ENCODE peak calls at places on chromosome 4, in nine cellular contexts. One of them, this sample, is unnamed.

GRCh38 chr4:105186701-105187158 is 40.1 kb downstream of the TET2 start:
- DNase-seq in neural crest cell: no peak
- DNase-seq in hepatocyte: no peak
- DNase-seq in activated CD8-positive, alpha-beta T cell treated with anti-CD3 and anti-CD28 coated beads for 36 hours: no peak
- DNase-seq in neural progenitor cell: no peak
- DNase-seq in PC-9: no peak
- DNase-seq in psoas muscle: peak
- DNase-seq in K562: no peak
- DNase-seq in GM13976: no peak
- DNase-seq in this sample: no peak

GRCh38 chr4:186414365-186414764 is 141.0 kb downstream of the MTNR1A start:
- DNase-seq in K562: no peak
- DNase-seq in neural progenitor cell: no peak
- DNase-seq in neural crest cell: no peak
- DNase-seq in GM13976: no peak
- DNase-seq in activated CD8-positive, alpha-beta T cell treated with anti-CD3 and anti-CD28 coated beads for 36 hours: no peak
- DNase-seq in hepatocyte: no peak
- DNase-seq in PC-9: no peak
- DNase-seq in psoas muscle: no peak
- DNase-seq in this sample: no peak

GRCh38 chr4:17276821-17277220 is 235.1 kb downstream of the QDPR start:
- DNase-seq in neural crest cell: no peak
- DNase-seq in GM13976: no peak
- DNase-seq in K562: no peak
- DNase-seq in PC-9: no peak
- DNase-seq in psoas muscle: no peak
- DNase-seq in hepatocyte: no peak
- DNase-seq in activated CD8-positive, alpha-beta T cell treated with anti-CD3 and anti-CD28 coated beads for 36 hours: no peak
- DNase-seq in neural progenitor cell: no peak
- DNase-seq in this sample: no peak

GRCh38 chr4:95289028-95289634 is 259.6 kb downstream of the UNC5C start:
- DNase-seq in hepatocyte: peak
- DNase-seq in psoas muscle: no peak
- DNase-seq in PC-9: peak
- DNase-seq in neural crest cell: no peak
- DNase-seq in activated CD8-positive, alpha-beta T cell treated with anti-CD3 and anti-CD28 coated beads for 36 hours: no peak
- DNase-seq in neural progenitor cell: no peak
- DNase-seq in K562: peak
- DNase-seq in GM13976: no peak
- DNase-seq in this sample: no peak

GRCh38 chr4:81828991-81829390 is 357.3 kb upstream of the RASGEF1B start:
- DNase-seq in hepatocyte: no peak
- DNase-seq in activated CD8-positive, alpha-beta T cell treated with anti-CD3 and anti-CD28 coated beads for 36 hours: no peak
- DNase-seq in PC-9: no peak
- DNase-seq in neural crest cell: no peak
- DNase-seq in neural progenitor cell: no peak
- DNase-seq in K562: no peak
- DNase-seq in GM13976: no peak
- DNase-seq in psoas muscle: no peak
- DNase-seq in this sample: no peak

GRCh38 chr4:164508836-164509235 is 245.1 kb upstream of the SMIM31 start:
- DNase-seq in K562: no peak
- DNase-seq in neural progenitor cell: no peak
- DNase-seq in GM13976: no peak
- DNase-seq in neural crest cell: no peak
- DNase-seq in psoas muscle: no peak
- DNase-seq in PC-9: no peak
- DNase-seq in hepatocyte: no peak
- DNase-seq in activated CD8-positive, alpha-beta T cell treated with anti-CD3 and anti-CD28 coated beads for 36 hours: no peak
- DNase-seq in this sample: no peak

GRCh38 chr4:76301068-76301774 is 5.3 kb upstream of the STBD1 start:
- DNase-seq in neural progenitor cell: no peak
- DNase-seq in psoas muscle: peak
- DNase-seq in K562: peak
- DNase-seq in activated CD8-positive, alpha-beta T cell treated with anti-CD3 and anti-CD28 coated beads for 36 hours: peak
- DNase-seq in GM13976: peak
- DNase-seq in PC-9: peak
- DNase-seq in hepatocyte: peak
- DNase-seq in neural crest cell: no peak
- DNase-seq in this sample: peak

GRCh38 chr4:116357758-116358157 is 727.6 kb downstream of the TRAM1L1 start:
- DNase-seq in hepatocyte: peak
- DNase-seq in neural progenitor cell: no peak
- DNase-seq in K562: no peak
- DNase-seq in psoas muscle: no peak
- DNase-seq in GM13976: no peak
- DNase-seq in PC-9: peak
- DNase-seq in neural crest cell: no peak
- DNase-seq in activated CD8-positive, alpha-beta T cell treated with anti-CD3 and anti-CD28 coated beads for 36 hours: no peak
- DNase-seq in this sample: no peak

GRCh38 chr4:65508169-65508568 is 162.1 kb downstream of the EPHA5 start:
- DNase-seq in GM13976: no peak
- DNase-seq in PC-9: peak
- DNase-seq in activated CD8-positive, alpha-beta T cell treated with anti-CD3 and anti-CD28 coated beads for 36 hours: no peak
- DNase-seq in neural crest cell: no peak
- DNase-seq in K562: no peak
- DNase-seq in psoas muscle: no peak
- DNase-seq in hepatocyte: no peak
- DNase-seq in neural progenitor cell: no peak
- DNase-seq in this sample: no peak

GRCh38 chr4:114558446-114559020 is 40.1 kb upstream of the UGT8 start:
- DNase-seq in activated CD8-positive, alpha-beta T cell treated with anti-CD3 and anti-CD28 coated beads for 36 hours: no peak
- DNase-seq in GM13976: no peak
- DNase-seq in neural crest cell: no peak
- DNase-seq in psoas muscle: no peak
- DNase-seq in hepatocyte: no peak
- DNase-seq in K562: no peak
- DNase-seq in PC-9: no peak
- DNase-seq in neural progenitor cell: peak
- DNase-seq in this sample: no peak

GRCh38 chr4:74161676-74162450 is 3.9 kb downstream of the MTHFD2L start:
- DNase-seq in neural crest cell: no peak
- DNase-seq in psoas muscle: no peak
- DNase-seq in neural progenitor cell: peak
- DNase-seq in PC-9: no peak
- DNase-seq in K562: no peak
- DNase-seq in GM13976: no peak
- DNase-seq in activated CD8-positive, alpha-beta T cell treated with anti-CD3 and anti-CD28 coated beads for 36 hours: no peak
- DNase-seq in hepatocyte: no peak
- DNase-seq in this sample: no peak

GRCh38 chr4:177131736-177132135 is 177.9 kb upstream of the NEIL3 start:
- DNase-seq in neural crest cell: no peak
- DNase-seq in psoas muscle: no peak
- DNase-seq in hepatocyte: no peak
- DNase-seq in K562: no peak
- DNase-seq in PC-9: no peak
- DNase-seq in activated CD8-positive, alpha-beta T cell treated with anti-CD3 and anti-CD28 coated beads for 36 hours: no peak
- DNase-seq in neural progenitor cell: no peak
- DNase-seq in GM13976: no peak
- DNase-seq in this sample: no peak

GRCh38 chr4:38664704-38665401 is 854 bp downstream of the KLF3 start:
- DNase-seq in neural progenitor cell: peak
- DNase-seq in PC-9: no peak
- DNase-seq in psoas muscle: peak
- DNase-seq in activated CD8-positive, alpha-beta T cell treated with anti-CD3 and anti-CD28 coated beads for 36 hours: peak
- DNase-seq in neural crest cell: peak
- DNase-seq in K562: no peak
- DNase-seq in hepatocyte: peak
- DNase-seq in GM13976: peak
- DNase-seq in this sample: no peak

GRCh38 chr4:74319506-74319905 is 11.2 kb downstream of the EPGN start:
- DNase-seq in hepatocyte: no peak
- DNase-seq in K562: no peak
- DNase-seq in PC-9: no peak
- DNase-seq in neural progenitor cell: no peak
- DNase-seq in neural crest cell: no peak
- DNase-seq in GM13976: no peak
- DNase-seq in activated CD8-positive, alpha-beta T cell treated with anti-CD3 and anti-CD28 coated beads for 36 hours: no peak
- DNase-seq in psoas muscle: no peak
- DNase-seq in this sample: no peak

GRCh38 chr4:94171616-94172015 is 36.0 kb upstream of the SMARCAD1 start:
- DNase-seq in GM13976: no peak
- DNase-seq in neural progenitor cell: no peak
- DNase-seq in K562: peak
- DNase-seq in hepatocyte: no peak
- DNase-seq in activated CD8-positive, alpha-beta T cell treated with anti-CD3 and anti-CD28 coated beads for 36 hours: no peak
- DNase-seq in psoas muscle: no peak
- DNase-seq in PC-9: no peak
- DNase-seq in neural crest cell: no peak
- DNase-seq in this sample: no peak
- TF ChIP-seq CTCF in GM13976: no peak
- TF ChIP-seq CTCF in neural progenitor cell: peak
- TF ChIP-seq CTCF in K562: no peak
- TF ChIP-seq CTCF in hepatocyte: no peak
- TF ChIP-seq CTCF in activated CD8-positive, alpha-beta T cell treated with anti-CD3 and anti-CD28 coated beads for 36 hours: peak
- TF ChIP-seq CTCF in psoas muscle: no peak
- TF ChIP-seq CTCF in PC-9: peak
- TF ChIP-seq CTCF in neural crest cell: peak
- TF ChIP-seq CTCF in this sample: peak

GRCh38 chr4:146243141-146243882 is 29.0 kb downstream of the REELD1 start:
- DNase-seq in neural crest cell: no peak
- DNase-seq in activated CD8-positive, alpha-beta T cell treated with anti-CD3 and anti-CD28 coated beads for 36 hours: peak
- DNase-seq in GM13976: peak
- DNase-seq in PC-9: no peak
- DNase-seq in psoas muscle: peak
- DNase-seq in K562: peak
- DNase-seq in neural progenitor cell: peak
- DNase-seq in hepatocyte: no peak
- DNase-seq in this sample: no peak
- TF ChIP-seq CTCF in neural crest cell: peak
- TF ChIP-seq CTCF in activated CD8-positive, alpha-beta T cell treated with anti-CD3 and anti-CD28 coated beads for 36 hours: peak
- TF ChIP-seq CTCF in GM13976: peak
- TF ChIP-seq CTCF in PC-9: peak
- TF ChIP-seq CTCF in psoas muscle: peak
- TF ChIP-seq CTCF in K562: peak
- TF ChIP-seq CTCF in neural progenitor cell: peak
- TF ChIP-seq CTCF in hepatocyte: peak
- TF ChIP-seq CTCF in this sample: peak

GRCh38 chr4:60656171-60656570 is 544.0 kb upstream of the ADGRL3 start:
- DNase-seq in psoas muscle: no peak
- DNase-seq in PC-9: no peak
- DNase-seq in hepatocyte: no peak
- DNase-seq in neural crest cell: no peak
- DNase-seq in activated CD8-positive, alpha-beta T cell treated with anti-CD3 and anti-CD28 coated beads for 36 hours: no peak
- DNase-seq in K562: no peak
- DNase-seq in neural progenitor cell: no peak
- DNase-seq in GM13976: no peak
- DNase-seq in this sample: no peak
- TF ChIP-seq CTCF in psoas muscle: no peak
- TF ChIP-seq CTCF in PC-9: no peak
- TF ChIP-seq CTCF in hepatocyte: no peak
- TF ChIP-seq CTCF in neural crest cell: peak
- TF ChIP-seq CTCF in activated CD8-positive, alpha-beta T cell treated with anti-CD3 and anti-CD28 coated beads for 36 hours: no peak
- TF ChIP-seq CTCF in K562: no peak
- TF ChIP-seq CTCF in neural progenitor cell: peak
- TF ChIP-seq CTCF in GM13976: no peak
- TF ChIP-seq CTCF in this sample: no peak

GRCh38 chr4:150256841-150257273 is 178.6 kb downstream of the DCLK2 start:
- DNase-seq in neural progenitor cell: no peak
- DNase-seq in K562: no peak
- DNase-seq in PC-9: no peak
- DNase-seq in hepatocyte: peak
- DNase-seq in activated CD8-positive, alpha-beta T cell treated with anti-CD3 and anti-CD28 coated beads for 36 hours: no peak
- DNase-seq in neural crest cell: peak
- DNase-seq in GM13976: no peak
- DNase-seq in psoas muscle: no peak
- DNase-seq in this sample: no peak
- TF ChIP-seq CTCF in neural progenitor cell: no peak
- TF ChIP-seq CTCF in K562: no peak
- TF ChIP-seq CTCF in PC-9: no peak
- TF ChIP-seq CTCF in hepatocyte: peak
- TF ChIP-seq CTCF in activated CD8-positive, alpha-beta T cell treated with anti-CD3 and anti-CD28 coated beads for 36 hours: no peak
- TF ChIP-seq CTCF in neural crest cell: no peak
- TF ChIP-seq CTCF in GM13976: no peak
- TF ChIP-seq CTCF in psoas muscle: no peak
- TF ChIP-seq CTCF in this sample: no peak

This sample was measured in Panc1.